ENCODE peak calls at places on chromosomes 11 and 22, in four cellular contexts. S is stimulated activated CD4-positive, alpha-beta T cell treated with anti-CD3 and anti-CD28 coated beads, Interleukin-2, amount 100 ng/mL, for 48 hours; H is astrocyte of the hippocampus; R is pancreas. L is an unnamed sample.

GRCh38 chr11:77634724-77635123 is 2.9 kb downstream of the CLNS1A start:
- DNase-seq in S (no peak), H (no peak), R (no peak), L (no peak)

GRCh38 chr22:49570032-49570848 is 257.4 kb downstream of the BRD1 start:
- DNase-seq in S (no peak), H (no peak), R (no peak), L (no peak)

GRCh38 chr11:68014157-68014965 is 4.2 kb downstream of the ALDH3B1 start:
- DNase-seq in S (no peak), H (peak; percentile 89), R (no peak), L (peak; percentile 90)

GRCh38 chr11:14499178-14499559 is 442 bp downstream of the COPB1 start:
- DNase-seq in S (no peak), H (peak; percentile 50), R (peak; percentile 30), L (peak; percentile 15)

GRCh38 chr11:78190871-78191538 is 2.3 kb downstream of the USP35 start:
- DNase-seq in S (no peak), H (no peak), R (no peak), L (no peak)

GRCh38 chr22:42696331-42696967 is 24.2 kb downstream of the A4GALT start:
- DNase-seq in S (no peak), H (no peak), R (no peak), L (no peak)

GRCh38 chr22:36027960-36028645 is 521 bp downstream of the RBFOX2 start:
- DNase-seq in S (peak; percentile 9), H (peak; percentile 86), R (no peak), L (no peak)

GRCh38 chr22:25758316-25758715 is 16.3 kb downstream of the MYO18B start:
- DNase-seq in S (no peak), H (no peak), R (no peak), L (no peak)

GRCh38 chr11:65066315-65066714 is 8.0 kb upstream of the NAALADL1 start:
- DNase-seq in S (no peak), H (no peak), R (no peak), L (no peak)

GRCh38 chr22:39290248-39290720 is 29.1 kb downstream of the RPL3 start:
- DNase-seq in S (no peak), H (no peak), R (peak; percentile 51), L (no peak)

GRCh38 chr11:69205929-69206612 is 50.3 kb downstream of the SMIM38 start:
- DNase-seq in S (no peak), H (no peak), R (no peak), L (no peak)

GRCh38 chr11:7892059-7892699 is 38.9 kb downstream of the OR10A6 start:
- DNase-seq in S (no peak), H (peak; percentile 16), R (no peak), L (peak; percentile 33)

GRCh38 chr11:508956-509355 is 1.9 kb upstream of the RNH1 start:
- DNase-seq in S (no peak), H (no peak), R (no peak), L (no peak)

GRCh38 chr11:66328307-66329144 is 7.7 kb downstream of the RIN1 start:
- DNase-seq in S (peak; percentile 81), H (peak; percentile 85), R (peak; percentile 60), L (peak; percentile 80)

GRCh38 chr11:101442171-101442570 is 141.6 kb downstream of the TRPC6 start:
- DNase-seq in S (no peak), H (peak; percentile 77), R (no peak), L (no peak)

GRCh38 chr11:27358306-27358705 is 4.7 kb downstream of the CCDC34 start:
- DNase-seq in S (no peak), H (no peak), R (no peak), L (no peak)

GRCh38 chr22:36910461-36910860 is 3.0 kb upstream of the CSF2RB start:
- DNase-seq in S (no peak), H (no peak), R (no peak), L (no peak)

GRCh38 chr11:70669281-70669680 is 271.0 kb downstream of the CTTN start:
- DNase-seq in S (no peak), H (no peak), R (no peak), L (no peak)

GRCh38 chr11:73346186-73346935 is 29.8 kb upstream of the RELT start:
- DNase-seq in S (no peak), H (no peak), R (no peak), L (no peak)

GRCh38 chr11:13667245-13667644 is 1.2 kb upstream of the FAR1 start:
- DNase-seq in S (no peak), H (peak; percentile 21), R (no peak), L (peak; percentile 1)

GRCh38 chr22:42544686-42545085 is 9.1 kb upstream of the SERHL2 start:
- DNase-seq in S (no peak), H (no peak), R (no peak), L (no peak)

GRCh38 chr11:59616396-59616982 is 915 bp upstream of the OSBP start:
- DNase-seq in S (no peak), H (no peak), R (no peak), L (no peak)

GRCh38 chr11:10314199-10315072 is 9.6 kb downstream of the ADM start:
- DNase-seq in S (no peak), H (peak; percentile 69), R (no peak), L (peak; percentile 49)

GRCh38 chr11:120539681-120540369 is 28.3 kb downstream of the GRIK4 start:
- DNase-seq in S (no peak), H (peak; percentile 85), R (no peak), L (peak; percentile 77)

GRCh38 chr22:19933328-19934241 is 8.0 kb upstream of the COMT start:
- DNase-seq in S (no peak), H (no peak), R (no peak), L (no peak)

GRCh38 chr22:50467773-50468440 is 6.9 kb downstream of the SBF1 start:
- DNase-seq in S (no peak), H (no peak), R (no peak), L (no peak)

GRCh38 chr22:25718109-25718830 is 23.7 kb upstream of the MYO18B start:
- DNase-seq in S (no peak), H (no peak), R (no peak), L (no peak)

GRCh38 chr11:128415539-128415938 is 171.8 kb downstream of the ETS1 start:
- DNase-seq in S (no peak), H (peak; percentile 74), R (no peak), L (peak; percentile 75)

GRCh38 chr11:74646964-74647363 is 54.6 kb downstream of the POLD3 start:
- DNase-seq in S (no peak), H (no peak), R (no peak), L (no peak)

GRCh38 chr11:8252946-8253345 is 10.7 kb downstream of the LMO1 start:
- DNase-seq in S (no peak), H (no peak), R (no peak), L (no peak)

GRCh38 chr11:20027546-20028014 is 132.7 kb downstream of the DBX1 start:
- DNase-seq in S (no peak), H (no peak), R (no peak), L (no peak)

L was measured in Daoy.